ENCODE peak calls at places on chromosomes 11 and 22, in six cellular contexts. One of them, this sample, is unnamed. For H3K4me1, the result is how much of the 10 kb centered on the place peaks cover.

GRCh38 chr11:77611921-77612320 is 22.2 kb downstream of the AQP11 start:
- DNase-seq in PC-9: no peak
- DNase-seq in mesendoderm: no peak
- DNase-seq in tibial artery: no peak
- DNase-seq in naive thymus-derived CD4-positive, alpha-beta T cell: no peak
- DNase-seq in iPS DF 6.9: no peak
- DNase-seq in this sample: no peak

GRCh38 chr22:34111210-34111824 is 191.0 kb upstream of the LARGE1 start:
- DNase-seq in PC-9: peak
- DNase-seq in mesendoderm: peak
- DNase-seq in tibial artery: peak
- DNase-seq in naive thymus-derived CD4-positive, alpha-beta T cell: no peak
- DNase-seq in iPS DF 6.9: peak
- DNase-seq in this sample: no peak

GRCh38 chr11:67268036-67268683 is 1.9 kb downstream of the GRK2 start:
- DNase-seq in PC-9: no peak
- DNase-seq in mesendoderm: no peak
- DNase-seq in tibial artery: peak
- DNase-seq in naive thymus-derived CD4-positive, alpha-beta T cell: peak
- DNase-seq in iPS DF 6.9: no peak
- DNase-seq in this sample: no peak

GRCh38 chr11:43021466-43021865 is 290.3 kb upstream of the API5 start:
- DNase-seq in PC-9: no peak
- DNase-seq in mesendoderm: peak
- DNase-seq in tibial artery: no peak
- DNase-seq in naive thymus-derived CD4-positive, alpha-beta T cell: no peak
- DNase-seq in iPS DF 6.9: no peak
- DNase-seq in this sample: no peak

GRCh38 chr22:45602824-45603301 is 68.8 kb upstream of the ATXN10 start:
- DNase-seq in PC-9: no peak
- DNase-seq in mesendoderm: peak
- DNase-seq in tibial artery: no peak
- DNase-seq in naive thymus-derived CD4-positive, alpha-beta T cell: no peak
- DNase-seq in iPS DF 6.9: peak
- DNase-seq in this sample: peak

GRCh38 chr11:128465946-128466688 is 121.2 kb downstream of the ETS1 start:
- DNase-seq in PC-9: no peak
- DNase-seq in mesendoderm: no peak
- DNase-seq in tibial artery: no peak
- DNase-seq in naive thymus-derived CD4-positive, alpha-beta T cell: peak
- DNase-seq in iPS DF 6.9: no peak
- DNase-seq in this sample: no peak

GRCh38 chr11:16863382-16863781 is 124.9 kb downstream of the C11orf58 start:
- DNase-seq in PC-9: no peak
- DNase-seq in mesendoderm: no peak
- DNase-seq in tibial artery: no peak
- DNase-seq in naive thymus-derived CD4-positive, alpha-beta T cell: no peak
- DNase-seq in iPS DF 6.9: no peak
- DNase-seq in this sample: peak

GRCh38 chr11:61377461-61378160 is 14.8 kb upstream of the TMEM216 start:
- DNase-seq in PC-9: no peak
- DNase-seq in mesendoderm: no peak
- DNase-seq in tibial artery: no peak
- DNase-seq in naive thymus-derived CD4-positive, alpha-beta T cell: no peak
- DNase-seq in iPS DF 6.9: no peak
- DNase-seq in this sample: no peak

GRCh38 chr11:8384199-8384821 is 120.6 kb upstream of the LMO1 start:
- DNase-seq in PC-9: peak
- DNase-seq in mesendoderm: peak
- DNase-seq in tibial artery: no peak
- DNase-seq in naive thymus-derived CD4-positive, alpha-beta T cell: no peak
- DNase-seq in iPS DF 6.9: peak
- DNase-seq in this sample: peak

GRCh38 chr11:69653406-69653960 is 12.5 kb downstream of the CCND1 start:
- DNase-seq in PC-9: no peak
- DNase-seq in mesendoderm: no peak
- DNase-seq in tibial artery: no peak
- DNase-seq in naive thymus-derived CD4-positive, alpha-beta T cell: no peak
- DNase-seq in iPS DF 6.9: no peak
- DNase-seq in this sample: no peak

GRCh38 chr11:2885017-2885675 is 429 bp downstream of the CDKN1C start:
- DNase-seq in PC-9: peak
- DNase-seq in mesendoderm: peak
- DNase-seq in tibial artery: no peak
- DNase-seq in naive thymus-derived CD4-positive, alpha-beta T cell: peak
- DNase-seq in iPS DF 6.9: no peak
- DNase-seq in this sample: no peak

GRCh38 chr11:7484645-7485044 is 661 bp upstream of the OLFML1 start:
- DNase-seq in PC-9: no peak
- DNase-seq in mesendoderm: peak
- DNase-seq in tibial artery: no peak
- DNase-seq in naive thymus-derived CD4-positive, alpha-beta T cell: no peak
- DNase-seq in iPS DF 6.9: no peak
- DNase-seq in this sample: no peak

GRCh38 chr11:43270468-43270867 is 41.3 kb upstream of the API5 start:
- DNase-seq in PC-9: no peak
- DNase-seq in mesendoderm: no peak
- DNase-seq in tibial artery: no peak
- DNase-seq in naive thymus-derived CD4-positive, alpha-beta T cell: no peak
- DNase-seq in iPS DF 6.9: no peak
- DNase-seq in this sample: no peak

GRCh38 chr11:76155455-76156232 is 50.7 kb downstream of the WNT11 start:
- DNase-seq in PC-9: no peak
- DNase-seq in mesendoderm: no peak
- DNase-seq in tibial artery: no peak
- DNase-seq in naive thymus-derived CD4-positive, alpha-beta T cell: no peak
- DNase-seq in iPS DF 6.9: no peak
- DNase-seq in this sample: no peak

GRCh38 chr22:29190915-29191314 is 14.8 kb upstream of the EMID1 start:
- DNase-seq in PC-9: no peak
- DNase-seq in mesendoderm: no peak
- DNase-seq in tibial artery: no peak
- DNase-seq in naive thymus-derived CD4-positive, alpha-beta T cell: no peak
- DNase-seq in iPS DF 6.9: no peak
- DNase-seq in this sample: no peak

GRCh38 chr22:23804781-23805291 is 18.1 kb downstream of the SMARCB1 start:
- DNase-seq in PC-9: no peak
- DNase-seq in mesendoderm: peak
- DNase-seq in tibial artery: no peak
- DNase-seq in naive thymus-derived CD4-positive, alpha-beta T cell: no peak
- DNase-seq in iPS DF 6.9: no peak
- DNase-seq in this sample: no peak

GRCh38 chr22:22168190-22168940 is 76.2 kb upstream of the VPREB1 start:
- DNase-seq in PC-9: peak
- DNase-seq in mesendoderm: peak
- DNase-seq in tibial artery: no peak
- DNase-seq in naive thymus-derived CD4-positive, alpha-beta T cell: no peak
- DNase-seq in iPS DF 6.9: peak
- DNase-seq in this sample: no peak

GRCh38 chr11:111554532-111554931 is 14.0 kb downstream of the LAYN start:
- DNase-seq in PC-9: no peak
- DNase-seq in mesendoderm: no peak
- DNase-seq in tibial artery: no peak
- DNase-seq in naive thymus-derived CD4-positive, alpha-beta T cell: no peak
- DNase-seq in iPS DF 6.9: no peak
- DNase-seq in this sample: no peak

DNA sequence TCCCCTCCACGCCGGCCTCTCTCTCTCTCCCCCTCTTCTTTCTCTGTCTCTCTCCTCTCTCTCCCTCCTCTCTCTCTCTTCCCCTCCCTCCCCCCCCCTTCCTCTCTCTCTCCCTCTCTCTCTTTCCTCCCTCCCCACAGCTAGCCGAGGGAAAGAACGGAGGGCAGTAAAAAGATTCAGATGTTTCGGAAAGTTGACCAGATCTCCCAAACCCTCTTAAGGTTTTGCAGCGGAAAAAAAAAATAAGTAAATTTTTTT is 188 bp upstream of the ALX4 start:
- DNase-seq in PC-9: no peak
- DNase-seq in mesendoderm: no peak
- DNase-seq in tibial artery: no peak
- DNase-seq in naive thymus-derived CD4-positive, alpha-beta T cell: no peak
- DNase-seq in iPS DF 6.9: no peak
- DNase-seq in this sample: no peak
- H3K4me3 ChIP-seq in PC-9: no peak
- H3K4me3 ChIP-seq in mesendoderm: no peak
- H3K4me3 ChIP-seq in tibial artery: peak
- H3K4me3 ChIP-seq in naive thymus-derived CD4-positive, alpha-beta T cell: no peak
- H3K4me3 ChIP-seq in iPS DF 6.9: peak
- H3K4me3 ChIP-seq in this sample: peak

GRCh38 chr11:83760942-83761341 is 474.8 kb upstream of the CCDC90B start:
- DNase-seq in PC-9: no peak
- DNase-seq in mesendoderm: no peak
- DNase-seq in tibial artery: no peak
- DNase-seq in naive thymus-derived CD4-positive, alpha-beta T cell: no peak
- DNase-seq in iPS DF 6.9: no peak
- DNase-seq in this sample: no peak

GRCh38 chr11:83766932-83767331 is 480.8 kb upstream of the CCDC90B start:
- DNase-seq in PC-9: no peak
- DNase-seq in mesendoderm: no peak
- DNase-seq in tibial artery: no peak
- DNase-seq in naive thymus-derived CD4-positive, alpha-beta T cell: no peak
- DNase-seq in iPS DF 6.9: no peak
- DNase-seq in this sample: no peak

GRCh38 chr11:83759148-83759547 is 473.0 kb upstream of the CCDC90B start:
- DNase-seq in PC-9: no peak
- DNase-seq in mesendoderm: no peak
- DNase-seq in tibial artery: no peak
- DNase-seq in naive thymus-derived CD4-positive, alpha-beta T cell: no peak
- DNase-seq in iPS DF 6.9: no peak
- DNase-seq in this sample: no peak

GRCh38 chr11:83768476-83768875 is 482.3 kb upstream of the CCDC90B start:
- DNase-seq in PC-9: no peak
- DNase-seq in mesendoderm: no peak
- DNase-seq in tibial artery: no peak
- DNase-seq in naive thymus-derived CD4-positive, alpha-beta T cell: no peak
- DNase-seq in iPS DF 6.9: no peak
- DNase-seq in this sample: no peak

DNA sequence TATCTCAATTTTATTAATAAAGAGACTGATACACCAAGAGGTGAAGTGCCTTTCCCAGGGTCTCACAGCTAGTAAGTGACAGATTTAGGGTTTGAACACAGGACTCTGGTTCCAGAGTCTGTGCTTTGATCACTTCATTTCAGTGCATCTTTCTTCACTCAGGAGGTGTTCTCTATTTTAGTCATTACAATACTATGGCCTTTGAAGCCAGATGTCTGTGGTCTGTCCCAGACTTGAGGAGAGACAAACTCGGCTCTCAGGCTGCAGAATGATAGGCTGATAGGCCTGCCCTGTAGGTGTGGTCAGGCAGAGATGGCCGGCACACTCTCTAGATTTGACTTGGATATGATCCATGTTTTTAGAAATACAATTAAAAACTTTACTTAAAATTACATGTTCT is 478.5 kb upstream of the CCDC90B start:
- DNase-seq in PC-9: no peak
- DNase-seq in mesendoderm: no peak
- DNase-seq in tibial artery: no peak
- DNase-seq in naive thymus-derived CD4-positive, alpha-beta T cell: no peak
- DNase-seq in iPS DF 6.9: no peak
- DNase-seq in this sample: no peak
- H3K27ac ChIP-seq in PC-9: no peak
- H3K27ac ChIP-seq in mesendoderm: no peak
- H3K27ac ChIP-seq in tibial artery: no peak
- H3K27ac ChIP-seq in naive thymus-derived CD4-positive, alpha-beta T cell: no peak
- H3K27ac ChIP-seq in iPS DF 6.9: no peak
- H3K27ac ChIP-seq in this sample: no peak

DNA sequence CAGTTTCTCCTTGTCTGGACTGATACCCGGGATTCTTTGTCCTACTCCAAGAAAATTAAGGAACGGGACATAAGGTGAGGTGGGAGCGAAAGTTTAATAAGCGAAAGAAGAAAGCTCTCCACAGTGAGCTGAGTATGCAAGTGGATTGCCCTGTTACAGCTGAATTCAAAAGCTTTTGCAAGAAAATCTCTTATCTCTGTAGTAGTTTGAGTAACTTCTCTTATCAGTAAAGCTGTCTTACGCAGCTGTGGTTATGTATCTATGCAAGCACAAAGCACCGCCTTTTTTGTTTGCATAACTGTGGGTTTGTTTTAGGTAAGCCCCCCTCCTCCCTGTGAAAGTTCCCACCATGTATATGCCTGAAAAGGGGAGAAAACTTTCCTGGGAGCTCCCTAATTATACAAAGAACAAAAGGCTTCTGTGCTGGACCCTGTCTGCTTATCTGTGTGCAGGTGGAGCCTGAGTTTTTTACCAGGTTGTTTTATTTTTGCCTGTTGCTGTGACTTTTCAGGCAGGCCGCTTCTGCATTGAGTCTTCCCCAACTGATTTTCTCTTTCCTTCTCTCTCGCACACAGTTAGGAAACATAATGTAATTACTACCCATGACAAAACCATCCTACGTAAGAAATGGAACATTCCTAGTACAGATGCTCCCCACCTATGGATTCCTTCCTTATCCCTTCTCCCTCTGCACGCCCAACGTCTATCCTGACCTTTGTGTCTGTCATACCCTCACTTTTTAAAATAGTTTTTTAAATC is 826 bp upstream of the PLAAT5 start:
- DNase-seq in PC-9: no peak
- DNase-seq in mesendoderm: peak
- DNase-seq in tibial artery: no peak
- DNase-seq in naive thymus-derived CD4-positive, alpha-beta T cell: peak
- DNase-seq in iPS DF 6.9: no peak
- DNase-seq in this sample: no peak
- H3K4me1 ChIP-seq in PC-9: under half
- H3K4me1 ChIP-seq in mesendoderm: under half
- H3K4me1 ChIP-seq in tibial artery: under half
- H3K4me1 ChIP-seq in naive thymus-derived CD4-positive, alpha-beta T cell: under half
- H3K4me1 ChIP-seq in iPS DF 6.9: under half
- H3K4me1 ChIP-seq in this sample: under half

GRCh38 chr22:50209893-50210292 is 9.1 kb downstream of the SELENOO start:
- DNase-seq in PC-9: peak
- DNase-seq in mesendoderm: peak
- DNase-seq in tibial artery: peak
- DNase-seq in naive thymus-derived CD4-positive, alpha-beta T cell: peak
- DNase-seq in iPS DF 6.9: no peak
- DNase-seq in this sample: peak

GRCh38 chr22:50210378-50211139 is 9.7 kb downstream of the SELENOO start:
- DNase-seq in PC-9: no peak
- DNase-seq in mesendoderm: no peak
- DNase-seq in tibial artery: no peak
- DNase-seq in naive thymus-derived CD4-positive, alpha-beta T cell: no peak
- DNase-seq in iPS DF 6.9: no peak
- DNase-seq in this sample: no peak

GRCh38 chr22:50208430-50208938 is 7.7 kb downstream of the SELENOO start:
- DNase-seq in PC-9: no peak
- DNase-seq in mesendoderm: no peak
- DNase-seq in tibial artery: no peak
- DNase-seq in naive thymus-derived CD4-positive, alpha-beta T cell: no peak
- DNase-seq in iPS DF 6.9: no peak
- DNase-seq in this sample: no peak

GRCh38 chr22:50208939-50209892 is 8.4 kb downstream of the SELENOO start:
- DNase-seq in PC-9: no peak
- DNase-seq in mesendoderm: no peak
- DNase-seq in tibial artery: no peak
- DNase-seq in naive thymus-derived CD4-positive, alpha-beta T cell: no peak
- DNase-seq in iPS DF 6.9: no peak
- DNase-seq in this sample: no peak

DNA sequence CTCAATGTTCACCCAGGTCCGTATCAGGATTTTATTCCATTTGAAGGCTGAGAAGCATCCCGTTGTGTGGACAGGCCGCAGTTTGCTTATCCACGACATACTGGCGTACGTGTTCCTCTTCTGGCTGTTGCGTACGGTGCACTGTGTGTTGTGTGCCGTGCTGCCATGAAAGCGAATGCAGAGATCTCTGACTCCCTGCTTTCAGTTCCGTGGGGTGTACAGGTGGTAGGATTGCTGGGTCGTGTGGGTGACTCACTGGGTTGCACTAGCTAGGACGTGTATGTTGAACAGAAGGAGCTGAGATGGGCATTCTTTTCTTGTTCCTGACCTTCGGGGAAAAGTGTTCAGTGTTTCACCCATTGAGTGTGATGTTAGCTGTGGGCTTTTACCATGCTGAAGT is 10.3 kb downstream of the SELENOO start:
- DNase-seq in PC-9: no peak
- DNase-seq in mesendoderm: no peak
- DNase-seq in tibial artery: no peak
- DNase-seq in naive thymus-derived CD4-positive, alpha-beta T cell: no peak
- DNase-seq in iPS DF 6.9: no peak
- DNase-seq in this sample: no peak
- H3K4me3 ChIP-seq in PC-9: no peak
- H3K4me3 ChIP-seq in mesendoderm: no peak
- H3K4me3 ChIP-seq in tibial artery: no peak
- H3K4me3 ChIP-seq in naive thymus-derived CD4-positive, alpha-beta T cell: no peak
- H3K4me3 ChIP-seq in iPS DF 6.9: no peak
- H3K4me3 ChIP-seq in this sample: no peak